ENCODE peak calls at places on chromosomes 16 and 17, in nine cellular contexts. S is glutamatergic neuron; L is uterus; N is H9; K is astrocyte of the hippocampus; X is stimulated activated CD4-positive, alpha-beta T cell treated with anti-CD3 and anti-CD28 coated beads, TNF-alpha, amount 100 ng/mL, for 24 hours; I is neural progenitor cell; T is astrocyte of the cerebellum; Z is activated T-helper 1 cell treated with anti-CD3 and anti-CD28 coated beads, Interleukin-2, amount 50 U/mL, for 16 hours. Y is an unnamed sample.

GRCh38 chr16:75527825-75528299 is 8.0 kb downstream of the CHST5 start:
- DNase-seq in S (no peak), L (no peak), N (no peak), K (no peak), X (no peak), I (no peak), T (no peak), Z (no peak), Y (no peak)

GRCh38 chr17:39754958-39755549 is 17.3 kb downstream of the GRB7 start:
- DNase-seq in S (no peak), L (no peak), N (peak), K (no peak), X (no peak), I (peak), T (no peak), Z (no peak), Y (no peak)

GRCh38 chr17:78774956-78775571 is 7.0 kb downstream of the CYTH1 start:
- DNase-seq in S (no peak), L (no peak), N (no peak), K (no peak), X (peak), I (no peak), T (no peak), Z (peak), Y (no peak)

GRCh38 chr16:78443780-78444422 is 344.4 kb downstream of the WWOX start:
- DNase-seq in S (no peak), L (no peak), N (no peak), K (peak), X (no peak), I (no peak), T (no peak), Z (no peak), Y (no peak)

GRCh38 chr16:84085271-84085667 is 31.5 kb downstream of the MBTPS1 start:
- DNase-seq in S (no peak), L (no peak), N (no peak), K (no peak), X (no peak), I (no peak), T (no peak), Z (no peak), Y (no peak)

GRCh38 chr16:27223701-27224100 is 20.4 kb downstream of the KDM8 start:
- DNase-seq in S (no peak), L (no peak), N (no peak), K (no peak), X (no peak), I (no peak), T (no peak), Z (no peak), Y (no peak)

GRCh38 chr17:77465358-77466041 is 324.7 kb downstream of the SEC14L1 start:
- DNase-seq in S (no peak), L (no peak), N (peak), K (peak), X (no peak), I (peak), T (no peak), Z (peak), Y (no peak)

GRCh38 chr17:61218438-61218837 is 181.2 kb upstream of the TBX2 start:
- DNase-seq in S (no peak), L (no peak), N (no peak), K (no peak), X (no peak), I (no peak), T (no peak), Z (no peak), Y (no peak)

GRCh38 chr17:14919580-14920160 is 345.5 kb downstream of the PMP22 start:
- DNase-seq in S (no peak), L (no peak), N (no peak), K (peak), X (no peak), I (peak), T (no peak), Z (no peak), Y (no peak)